ENCODE peak calls at places on chromosomes 16 and 17, in ten cellular contexts. One of them, this sample, is unnamed.

GRCh38 chr17:10752696-10753095 is 22.9 kb upstream of the TMEM220 start:
- DNase-seq in Calu3: no peak
- DNase-seq in colonic mucosa: no peak
- DNase-seq in neural crest cell: no peak
- DNase-seq in T-helper 1 cell: no peak
- DNase-seq in fibroblast of the aortic adventitia: no peak
- DNase-seq in T follicular helper cell: no peak
- DNase-seq in left ventricle myocardium inferior: no peak
- DNase-seq in non-pigmented ciliary epithelial cell: no peak
- DNase-seq in NCI-H460: no peak
- DNase-seq in this sample: no peak

GRCh38 chr17:60766778-60767190 is 89.1 kb downstream of the BCAS3 start:
- DNase-seq in colonic mucosa: no peak
- DNase-seq in left ventricle myocardium inferior: no peak
- DNase-seq in fibroblast of the aortic adventitia: no peak
- DNase-seq in T-helper 1 cell: no peak
- DNase-seq in Calu3: no peak
- DNase-seq in NCI-H460: no peak
- DNase-seq in non-pigmented ciliary epithelial cell: no peak
- DNase-seq in neural crest cell: no peak
- DNase-seq in T follicular helper cell: no peak
- DNase-seq in this sample: no peak

GRCh38 chr16:15581127-15581815 is 61.7 kb downstream of the MARF1 start:
- DNase-seq in colonic mucosa: no peak
- DNase-seq in non-pigmented ciliary epithelial cell: no peak
- DNase-seq in Calu3: no peak
- DNase-seq in NCI-H460: no peak
- DNase-seq in fibroblast of the aortic adventitia: no peak
- DNase-seq in T-helper 1 cell: no peak
- DNase-seq in left ventricle myocardium inferior: no peak
- DNase-seq in T follicular helper cell: no peak
- DNase-seq in neural crest cell: no peak
- DNase-seq in this sample: no peak

GRCh38 chr17:57357392-57357784 is 101.1 kb downstream of the MSI2 start:
- DNase-seq in T-helper 1 cell: no peak
- DNase-seq in neural crest cell: no peak
- DNase-seq in fibroblast of the aortic adventitia: no peak
- DNase-seq in NCI-H460: no peak
- DNase-seq in left ventricle myocardium inferior: peak; percentile 73
- DNase-seq in T follicular helper cell: no peak
- DNase-seq in Calu3: peak; percentile 67
- DNase-seq in non-pigmented ciliary epithelial cell: no peak
- DNase-seq in colonic mucosa: no peak
- DNase-seq in this sample: peak; percentile 47

GRCh38 chr17:2704031-2704889 is 7.3 kb downstream of the CLUH start:
- DNase-seq in neural crest cell: no peak
- DNase-seq in fibroblast of the aortic adventitia: no peak
- DNase-seq in T-helper 1 cell: peak; percentile 11
- DNase-seq in Calu3: no peak
- DNase-seq in NCI-H460: no peak
- DNase-seq in colonic mucosa: no peak
- DNase-seq in T follicular helper cell: no peak
- DNase-seq in left ventricle myocardium inferior: no peak
- DNase-seq in non-pigmented ciliary epithelial cell: no peak
- DNase-seq in this sample: no peak

GRCh38 chr16:65534121-65534528 is 412.3 kb upstream of the CDH11 start:
- DNase-seq in T-helper 1 cell: no peak
- DNase-seq in left ventricle myocardium inferior: no peak
- DNase-seq in neural crest cell: no peak
- DNase-seq in fibroblast of the aortic adventitia: no peak
- DNase-seq in colonic mucosa: no peak
- DNase-seq in NCI-H460: no peak
- DNase-seq in Calu3: no peak
- DNase-seq in T follicular helper cell: no peak
- DNase-seq in non-pigmented ciliary epithelial cell: no peak
- DNase-seq in this sample: no peak

GRCh38 chr17:79826210-79826680 is 13.0 kb downstream of the CBX4 start:
- DNase-seq in neural crest cell: no peak
- DNase-seq in T-helper 1 cell: no peak
- DNase-seq in left ventricle myocardium inferior: no peak
- DNase-seq in T follicular helper cell: no peak
- DNase-seq in Calu3: no peak
- DNase-seq in fibroblast of the aortic adventitia: no peak
- DNase-seq in NCI-H460: no peak
- DNase-seq in non-pigmented ciliary epithelial cell: no peak
- DNase-seq in colonic mucosa: no peak
- DNase-seq in this sample: peak; percentile 61

GRCh38 chr17:40097931-40098845 is 2.2 kb downstream of the NR1D1 start:
- DNase-seq in fibroblast of the aortic adventitia: peak; percentile 58
- DNase-seq in neural crest cell: no peak
- DNase-seq in left ventricle myocardium inferior: peak; percentile 72
- DNase-seq in T-helper 1 cell: no peak
- DNase-seq in colonic mucosa: peak; percentile 89
- DNase-seq in T follicular helper cell: no peak
- DNase-seq in Calu3: peak; percentile 87
- DNase-seq in NCI-H460: no peak
- DNase-seq in non-pigmented ciliary epithelial cell: no peak
- DNase-seq in this sample: peak; percentile 79

GRCh38 chr16:35149550-35149949 is 1690.1 kb downstream of the TP53TG3F start:
- DNase-seq in T-helper 1 cell: no peak
- DNase-seq in Calu3: no peak
- DNase-seq in non-pigmented ciliary epithelial cell: no peak
- DNase-seq in colonic mucosa: no peak
- DNase-seq in T follicular helper cell: no peak
- DNase-seq in NCI-H460: no peak
- DNase-seq in fibroblast of the aortic adventitia: no peak
- DNase-seq in neural crest cell: no peak
- DNase-seq in left ventricle myocardium inferior: no peak
- DNase-seq in this sample: no peak

GRCh38 chr16:30049871-30050270 is 15.7 kb upstream of the ALDOA start:
- DNase-seq in T follicular helper cell: no peak
- DNase-seq in T-helper 1 cell: no peak
- DNase-seq in Calu3: no peak
- DNase-seq in neural crest cell: no peak
- DNase-seq in non-pigmented ciliary epithelial cell: no peak
- DNase-seq in fibroblast of the aortic adventitia: no peak
- DNase-seq in NCI-H460: no peak
- DNase-seq in left ventricle myocardium inferior: no peak
- DNase-seq in colonic mucosa: no peak
- DNase-seq in this sample: no peak

GRCh38 chr17:8459109-8459508 is 23.4 kb downstream of the NDEL1 start:
- DNase-seq in NCI-H460: no peak
- DNase-seq in neural crest cell: no peak
- DNase-seq in colonic mucosa: no peak
- DNase-seq in T-helper 1 cell: no peak
- DNase-seq in fibroblast of the aortic adventitia: no peak
- DNase-seq in T follicular helper cell: no peak
- DNase-seq in Calu3: no peak
- DNase-seq in left ventricle myocardium inferior: no peak
- DNase-seq in non-pigmented ciliary epithelial cell: no peak
- DNase-seq in this sample: no peak

GRCh38 chr17:38912221-38912813 is 13.1 kb upstream of the LASP1NB start:
- DNase-seq in T follicular helper cell: no peak
- DNase-seq in neural crest cell: no peak
- DNase-seq in left ventricle myocardium inferior: peak; percentile 80
- DNase-seq in non-pigmented ciliary epithelial cell: no peak
- DNase-seq in NCI-H460: no peak
- DNase-seq in T-helper 1 cell: no peak
- DNase-seq in Calu3: no peak
- DNase-seq in fibroblast of the aortic adventitia: peak; percentile 66
- DNase-seq in colonic mucosa: no peak
- DNase-seq in this sample: peak; percentile 88

GRCh38 chr17:27585792-27586191 is 45.2 kb upstream of the LGALS9 start:
- DNase-seq in T-helper 1 cell: no peak
- DNase-seq in Calu3: no peak
- DNase-seq in NCI-H460: no peak
- DNase-seq in neural crest cell: no peak
- DNase-seq in left ventricle myocardium inferior: no peak
- DNase-seq in fibroblast of the aortic adventitia: no peak
- DNase-seq in non-pigmented ciliary epithelial cell: no peak
- DNase-seq in T follicular helper cell: no peak
- DNase-seq in colonic mucosa: no peak
- DNase-seq in this sample: no peak

GRCh38 chr17:67801626-67802175 is 23.6 kb upstream of the BPTF start:
- DNase-seq in neural crest cell: no peak
- DNase-seq in colonic mucosa: no peak
- DNase-seq in Calu3: no peak
- DNase-seq in non-pigmented ciliary epithelial cell: no peak
- DNase-seq in left ventricle myocardium inferior: no peak
- DNase-seq in NCI-H460: no peak
- DNase-seq in T-helper 1 cell: no peak
- DNase-seq in fibroblast of the aortic adventitia: no peak
- DNase-seq in T follicular helper cell: no peak
- DNase-seq in this sample: no peak

GRCh38 chr16:74666010-74666421 is 661 bp downstream of the RFWD3 start:
- DNase-seq in left ventricle myocardium inferior: no peak
- DNase-seq in colonic mucosa: no peak
- DNase-seq in T follicular helper cell: no peak
- DNase-seq in neural crest cell: no peak
- DNase-seq in Calu3: no peak
- DNase-seq in non-pigmented ciliary epithelial cell: no peak
- DNase-seq in fibroblast of the aortic adventitia: no peak
- DNase-seq in T-helper 1 cell: no peak
- DNase-seq in NCI-H460: no peak
- DNase-seq in this sample: no peak

GRCh38 chr17:57384219-57384618 is 127.9 kb downstream of the MSI2 start:
- DNase-seq in non-pigmented ciliary epithelial cell: no peak
- DNase-seq in fibroblast of the aortic adventitia: no peak
- DNase-seq in T-helper 1 cell: no peak
- DNase-seq in colonic mucosa: no peak
- DNase-seq in Calu3: no peak
- DNase-seq in T follicular helper cell: no peak
- DNase-seq in left ventricle myocardium inferior: no peak
- DNase-seq in neural crest cell: no peak
- DNase-seq in NCI-H460: no peak
- DNase-seq in this sample: no peak

GRCh38 chr16:2226245-2226793 is 2.9 kb downstream of the E4F1 start:
- DNase-seq in neural crest cell: no peak
- DNase-seq in fibroblast of the aortic adventitia: no peak
- DNase-seq in left ventricle myocardium inferior: no peak
- DNase-seq in T-helper 1 cell: no peak
- DNase-seq in Calu3: no peak
- DNase-seq in non-pigmented ciliary epithelial cell: no peak
- DNase-seq in NCI-H460: no peak
- DNase-seq in colonic mucosa: no peak
- DNase-seq in T follicular helper cell: no peak
- DNase-seq in this sample: no peak

GRCh38 chr16:78127130-78127529 is 27.7 kb downstream of the WWOX start:
- DNase-seq in T-helper 1 cell: no peak
- DNase-seq in fibroblast of the aortic adventitia: peak; percentile 60
- DNase-seq in left ventricle myocardium inferior: no peak
- DNase-seq in NCI-H460: no peak
- DNase-seq in T follicular helper cell: no peak
- DNase-seq in colonic mucosa: no peak
- DNase-seq in neural crest cell: no peak
- DNase-seq in Calu3: no peak
- DNase-seq in non-pigmented ciliary epithelial cell: no peak
- DNase-seq in this sample: no peak

GRCh38 chr17:75405365-75406221 is at the start of gene GRB2:
- DNase-seq in T follicular helper cell: peak; percentile 99
- DNase-seq in colonic mucosa: peak; percentile 99
- DNase-seq in non-pigmented ciliary epithelial cell: peak; percentile 55
- DNase-seq in Calu3: peak; percentile 99
- DNase-seq in left ventricle myocardium inferior: peak; percentile 99
- DNase-seq in NCI-H460: peak; percentile 97
- DNase-seq in neural crest cell: peak; percentile 100
- DNase-seq in T-helper 1 cell: peak; percentile 99
- DNase-seq in fibroblast of the aortic adventitia: peak; percentile 94
- DNase-seq in this sample: peak; percentile 99

GRCh38 chr17:35892091-35892637 is 12.0 kb upstream of the CCL5 start:
- DNase-seq in fibroblast of the aortic adventitia: peak; percentile 39
- DNase-seq in NCI-H460: no peak
- DNase-seq in T follicular helper cell: no peak
- DNase-seq in colonic mucosa: no peak
- DNase-seq in non-pigmented ciliary epithelial cell: no peak
- DNase-seq in left ventricle myocardium inferior: no peak
- DNase-seq in T-helper 1 cell: no peak
- DNase-seq in neural crest cell: no peak
- DNase-seq in Calu3: no peak
- DNase-seq in this sample: no peak

GRCh38 chr17:17156511-17156910 is 49.6 kb downstream of the PLD6 start:
- DNase-seq in NCI-H460: no peak
- DNase-seq in neural crest cell: no peak
- DNase-seq in non-pigmented ciliary epithelial cell: no peak
- DNase-seq in Calu3: no peak
- DNase-seq in T-helper 1 cell: no peak
- DNase-seq in left ventricle myocardium inferior: no peak
- DNase-seq in T follicular helper cell: no peak
- DNase-seq in fibroblast of the aortic adventitia: peak; percentile 72
- DNase-seq in colonic mucosa: no peak
- DNase-seq in this sample: peak; percentile 40

GRCh38 chr17:31724619-31725018 is 134.4 kb downstream of the COPRS start:
- DNase-seq in non-pigmented ciliary epithelial cell: peak; percentile 54
- DNase-seq in NCI-H460: no peak
- DNase-seq in Calu3: no peak
- DNase-seq in neural crest cell: no peak
- DNase-seq in T follicular helper cell: no peak
- DNase-seq in fibroblast of the aortic adventitia: no peak
- DNase-seq in T-helper 1 cell: no peak
- DNase-seq in colonic mucosa: no peak
- DNase-seq in left ventricle myocardium inferior: no peak
- DNase-seq in this sample: no peak

GRCh38 chr16:56732832-56733231 is 2.9 kb downstream of the NUP93 start:
- DNase-seq in fibroblast of the aortic adventitia: no peak
- DNase-seq in left ventricle myocardium inferior: no peak
- DNase-seq in Calu3: no peak
- DNase-seq in NCI-H460: no peak
- DNase-seq in colonic mucosa: no peak
- DNase-seq in T follicular helper cell: no peak
- DNase-seq in neural crest cell: no peak
- DNase-seq in non-pigmented ciliary epithelial cell: no peak
- DNase-seq in T-helper 1 cell: no peak
- DNase-seq in this sample: no peak

GRCh38 chr16:73047221-73047535 is 750 bp downstream of the ZFHX3 start:
- DNase-seq in T follicular helper cell: no peak
- DNase-seq in neural crest cell: no peak
- DNase-seq in T-helper 1 cell: no peak
- DNase-seq in Calu3: no peak
- DNase-seq in colonic mucosa: no peak
- DNase-seq in non-pigmented ciliary epithelial cell: no peak
- DNase-seq in fibroblast of the aortic adventitia: peak; percentile 87
- DNase-seq in left ventricle myocardium inferior: no peak
- DNase-seq in NCI-H460: no peak
- DNase-seq in this sample: no peak

GRCh38 chr16:8962393-8963009 is 1.2 kb downstream of the USP7 start:
- DNase-seq in T follicular helper cell: peak; percentile 56
- DNase-seq in NCI-H460: no peak
- DNase-seq in colonic mucosa: peak; percentile 56
- DNase-seq in non-pigmented ciliary epithelial cell: no peak
- DNase-seq in left ventricle myocardium inferior: no peak
- DNase-seq in T-helper 1 cell: peak; percentile 41
- DNase-seq in fibroblast of the aortic adventitia: peak; percentile 7
- DNase-seq in neural crest cell: no peak
- DNase-seq in Calu3: peak; percentile 30
- DNase-seq in this sample: no peak

GRCh38 chr16:65406076-65406475 is 284.2 kb upstream of the CDH11 start:
- DNase-seq in fibroblast of the aortic adventitia: no peak
- DNase-seq in NCI-H460: no peak
- DNase-seq in colonic mucosa: no peak
- DNase-seq in neural crest cell: no peak
- DNase-seq in non-pigmented ciliary epithelial cell: no peak
- DNase-seq in left ventricle myocardium inferior: no peak
- DNase-seq in T-helper 1 cell: no peak
- DNase-seq in Calu3: no peak
- DNase-seq in T follicular helper cell: no peak
- DNase-seq in this sample: no peak

GRCh38 chr17:73787036-73787720 is 142.9 kb upstream of the SDK2 start:
- DNase-seq in T follicular helper cell: no peak
- DNase-seq in Calu3: no peak
- DNase-seq in NCI-H460: no peak
- DNase-seq in neural crest cell: no peak
- DNase-seq in T-helper 1 cell: no peak
- DNase-seq in non-pigmented ciliary epithelial cell: no peak
- DNase-seq in left ventricle myocardium inferior: no peak
- DNase-seq in fibroblast of the aortic adventitia: no peak
- DNase-seq in colonic mucosa: no peak
- DNase-seq in this sample: no peak

GRCh38 chr16:58421529-58421928 is 29.3 kb downstream of the GINS3 start:
- DNase-seq in fibroblast of the aortic adventitia: peak; percentile 19
- DNase-seq in T follicular helper cell: no peak
- DNase-seq in colonic mucosa: no peak
- DNase-seq in NCI-H460: no peak
- DNase-seq in neural crest cell: no peak
- DNase-seq in non-pigmented ciliary epithelial cell: no peak
- DNase-seq in Calu3: no peak
- DNase-seq in left ventricle myocardium inferior: peak; percentile 50
- DNase-seq in T-helper 1 cell: no peak
- DNase-seq in this sample: peak; percentile 71

This sample was measured in right cardiac atrium.